ENCODE peak calls at places on chromosomes 13 and 19, in nine cellular contexts. One of them, this sample, is unnamed. For H3K36me3, the result is how much of the 10 kb centered on the place peaks cover.

GRCh38 chr13:98741741-98742435 is 10.6 kb downstream of the SLC15A1 start:
- DNase-seq in mammary epithelial cell: no peak
- DNase-seq in WERI-Rb-1: peak
- DNase-seq in tibial artery: no peak
- DNase-seq in heart right ventricle: no peak
- DNase-seq in CD8-positive, alpha-beta memory T cell: no peak
- DNase-seq in CD4-positive, CD25-positive, alpha-beta regulatory T cell: no peak
- DNase-seq in ovary: no peak
- DNase-seq in brain microvascular endothelial cell: no peak
- DNase-seq in this sample: no peak

GRCh38 chr19:37930416-37930815 is 23.4 kb downstream of the SIPA1L3 start:
- DNase-seq in mammary epithelial cell: no peak
- DNase-seq in WERI-Rb-1: no peak
- DNase-seq in tibial artery: no peak
- DNase-seq in heart right ventricle: no peak
- DNase-seq in CD8-positive, alpha-beta memory T cell: no peak
- DNase-seq in CD4-positive, CD25-positive, alpha-beta regulatory T cell: no peak
- DNase-seq in ovary: no peak
- DNase-seq in brain microvascular endothelial cell: peak
- DNase-seq in this sample: peak

GRCh38 chr19:18357041-18357440 is 16.6 kb downstream of the PGPEP1 start:
- DNase-seq in mammary epithelial cell: no peak
- DNase-seq in WERI-Rb-1: no peak
- DNase-seq in tibial artery: no peak
- DNase-seq in heart right ventricle: no peak
- DNase-seq in CD8-positive, alpha-beta memory T cell: no peak
- DNase-seq in CD4-positive, CD25-positive, alpha-beta regulatory T cell: no peak
- DNase-seq in ovary: no peak
- DNase-seq in brain microvascular endothelial cell: no peak
- DNase-seq in this sample: no peak

GRCh38 chr13:42007844-42008243 is 40.6 kb upstream of the DGKH start:
- DNase-seq in mammary epithelial cell: peak
- DNase-seq in WERI-Rb-1: no peak
- DNase-seq in tibial artery: no peak
- DNase-seq in heart right ventricle: no peak
- DNase-seq in CD8-positive, alpha-beta memory T cell: no peak
- DNase-seq in CD4-positive, CD25-positive, alpha-beta regulatory T cell: no peak
- DNase-seq in ovary: no peak
- DNase-seq in brain microvascular endothelial cell: peak
- DNase-seq in this sample: no peak

GRCh38 chr19:51305479-51305878 is 6.0 kb upstream of the IGLON5 start:
- DNase-seq in mammary epithelial cell: no peak
- DNase-seq in WERI-Rb-1: no peak
- DNase-seq in tibial artery: no peak
- DNase-seq in heart right ventricle: no peak
- DNase-seq in CD8-positive, alpha-beta memory T cell: no peak
- DNase-seq in CD4-positive, CD25-positive, alpha-beta regulatory T cell: no peak
- DNase-seq in ovary: no peak
- DNase-seq in brain microvascular endothelial cell: no peak
- DNase-seq in this sample: no peak

GRCh38 chr13:112968910-112969691 is at the start of gene MCF2L:
- DNase-seq in mammary epithelial cell: no peak
- DNase-seq in WERI-Rb-1: peak
- DNase-seq in tibial artery: no peak
- DNase-seq in heart right ventricle: peak
- DNase-seq in CD8-positive, alpha-beta memory T cell: peak
- DNase-seq in CD4-positive, CD25-positive, alpha-beta regulatory T cell: peak
- DNase-seq in ovary: peak
- DNase-seq in brain microvascular endothelial cell: no peak
- DNase-seq in this sample: no peak

GRCh38 chr19:13015361-13016231 is 20.3 kb downstream of the NFIX start:
- DNase-seq in mammary epithelial cell: peak
- DNase-seq in WERI-Rb-1: no peak
- DNase-seq in tibial artery: no peak
- DNase-seq in heart right ventricle: no peak
- DNase-seq in CD8-positive, alpha-beta memory T cell: no peak
- DNase-seq in CD4-positive, CD25-positive, alpha-beta regulatory T cell: no peak
- DNase-seq in ovary: peak
- DNase-seq in brain microvascular endothelial cell: no peak
- DNase-seq in this sample: peak

GRCh38 chr19:46659151-46660007 is 1.6 kb downstream of the DACT3 start:
- DNase-seq in mammary epithelial cell: no peak
- DNase-seq in WERI-Rb-1: peak
- DNase-seq in tibial artery: peak
- DNase-seq in heart right ventricle: peak
- DNase-seq in CD8-positive, alpha-beta memory T cell: no peak
- DNase-seq in CD4-positive, CD25-positive, alpha-beta regulatory T cell: no peak
- DNase-seq in ovary: peak
- DNase-seq in brain microvascular endothelial cell: no peak
- DNase-seq in this sample: no peak

GRCh38 chr13:31431722-31432137 is 232.0 kb downstream of the B3GLCT start:
- DNase-seq in mammary epithelial cell: peak
- DNase-seq in WERI-Rb-1: peak
- DNase-seq in tibial artery: peak
- DNase-seq in heart right ventricle: peak
- DNase-seq in CD8-positive, alpha-beta memory T cell: no peak
- DNase-seq in CD4-positive, CD25-positive, alpha-beta regulatory T cell: peak
- DNase-seq in ovary: peak
- DNase-seq in brain microvascular endothelial cell: peak
- DNase-seq in this sample: peak

GRCh38 chr13:64725492-64725891 is 2504.6 kb downstream of the PCDH9 start:
- DNase-seq in mammary epithelial cell: no peak
- DNase-seq in WERI-Rb-1: no peak
- DNase-seq in tibial artery: no peak
- DNase-seq in heart right ventricle: no peak
- DNase-seq in CD8-positive, alpha-beta memory T cell: no peak
- DNase-seq in CD4-positive, CD25-positive, alpha-beta regulatory T cell: no peak
- DNase-seq in ovary: no peak
- DNase-seq in brain microvascular endothelial cell: no peak
- DNase-seq in this sample: no peak

GRCh38 chr13:43301341-43301969 is 278.1 kb downstream of the DNAJC15 start:
- DNase-seq in mammary epithelial cell: no peak
- DNase-seq in WERI-Rb-1: no peak
- DNase-seq in tibial artery: no peak
- DNase-seq in heart right ventricle: no peak
- DNase-seq in CD8-positive, alpha-beta memory T cell: no peak
- DNase-seq in CD4-positive, CD25-positive, alpha-beta regulatory T cell: no peak
- DNase-seq in ovary: no peak
- DNase-seq in brain microvascular endothelial cell: no peak
- DNase-seq in this sample: peak

GRCh38 chr19:42596391-42597071 is 1.8 kb upstream of the CEACAM8 start:
- DNase-seq in mammary epithelial cell: no peak
- DNase-seq in WERI-Rb-1: peak
- DNase-seq in tibial artery: no peak
- DNase-seq in heart right ventricle: no peak
- DNase-seq in CD8-positive, alpha-beta memory T cell: peak
- DNase-seq in CD4-positive, CD25-positive, alpha-beta regulatory T cell: peak
- DNase-seq in ovary: no peak
- DNase-seq in brain microvascular endothelial cell: no peak
- DNase-seq in this sample: no peak

GRCh38 chr19:52397310-52398090 is at the start of gene ZNF528:
- DNase-seq in mammary epithelial cell: peak
- DNase-seq in WERI-Rb-1: peak
- DNase-seq in tibial artery: peak
- DNase-seq in heart right ventricle: peak
- DNase-seq in CD8-positive, alpha-beta memory T cell: peak
- DNase-seq in CD4-positive, CD25-positive, alpha-beta regulatory T cell: peak
- DNase-seq in ovary: peak
- DNase-seq in brain microvascular endothelial cell: peak
- DNase-seq in this sample: peak

DNA sequence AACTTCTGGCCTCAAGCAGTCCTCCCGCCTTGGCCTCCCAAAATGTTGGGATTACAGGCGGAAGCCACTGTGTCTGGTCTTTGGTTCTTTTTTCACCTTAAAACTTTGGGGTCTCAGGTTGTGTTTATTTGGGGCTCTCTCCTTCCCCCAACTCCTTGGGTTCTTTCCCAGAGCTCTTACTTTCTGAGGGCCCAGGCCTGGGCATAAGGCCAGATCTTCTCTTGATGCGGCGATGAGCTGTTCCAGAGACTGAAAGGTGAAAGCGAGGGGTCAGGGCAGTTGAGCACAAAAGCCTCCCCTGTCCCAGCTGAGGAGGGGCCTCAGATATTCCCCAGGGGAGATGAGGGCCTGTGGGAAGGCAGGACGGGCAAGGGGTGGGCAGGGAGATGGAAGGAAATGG is 7.1 kb downstream of the POLR1G start:
- DNase-seq in mammary epithelial cell: no peak
- DNase-seq in WERI-Rb-1: no peak
- DNase-seq in tibial artery: no peak
- DNase-seq in heart right ventricle: no peak
- DNase-seq in CD8-positive, alpha-beta memory T cell: no peak
- DNase-seq in CD4-positive, CD25-positive, alpha-beta regulatory T cell: no peak
- DNase-seq in ovary: no peak
- DNase-seq in brain microvascular endothelial cell: no peak
- DNase-seq in this sample: no peak
- H3K36me3 ChIP-seq in mammary epithelial cell: under half
- H3K36me3 ChIP-seq in WERI-Rb-1: under half
- H3K36me3 ChIP-seq in tibial artery: under half
- H3K36me3 ChIP-seq in heart right ventricle: half or more
- H3K36me3 ChIP-seq in CD8-positive, alpha-beta memory T cell: under half
- H3K36me3 ChIP-seq in CD4-positive, CD25-positive, alpha-beta regulatory T cell: under half
- H3K36me3 ChIP-seq in ovary: under half
- H3K36me3 ChIP-seq in brain microvascular endothelial cell: under half
- H3K36me3 ChIP-seq in this sample: half or more

GRCh38 chr13:24541127-24541475 is 28.5 kb upstream of the PARP4 start:
- DNase-seq in mammary epithelial cell: no peak
- DNase-seq in WERI-Rb-1: no peak
- DNase-seq in tibial artery: no peak
- DNase-seq in heart right ventricle: no peak
- DNase-seq in CD8-positive, alpha-beta memory T cell: no peak
- DNase-seq in CD4-positive, CD25-positive, alpha-beta regulatory T cell: no peak
- DNase-seq in ovary: no peak
- DNase-seq in brain microvascular endothelial cell: no peak
- DNase-seq in this sample: no peak
- H3K4me3 ChIP-seq in mammary epithelial cell: no peak
- H3K4me3 ChIP-seq in WERI-Rb-1: peak
- H3K4me3 ChIP-seq in tibial artery: no peak
- H3K4me3 ChIP-seq in heart right ventricle: peak
- H3K4me3 ChIP-seq in CD8-positive, alpha-beta memory T cell: peak
- H3K4me3 ChIP-seq in CD4-positive, CD25-positive, alpha-beta regulatory T cell: no peak
- H3K4me3 ChIP-seq in ovary: no peak
- H3K4me3 ChIP-seq in brain microvascular endothelial cell: peak
- H3K4me3 ChIP-seq in this sample: no peak

GRCh38 chr19:990119-990571 is 6.0 kb downstream of the WDR18 start:
- DNase-seq in mammary epithelial cell: no peak
- DNase-seq in WERI-Rb-1: peak
- DNase-seq in tibial artery: no peak
- DNase-seq in heart right ventricle: no peak
- DNase-seq in CD8-positive, alpha-beta memory T cell: no peak
- DNase-seq in CD4-positive, CD25-positive, alpha-beta regulatory T cell: no peak
- DNase-seq in ovary: no peak
- DNase-seq in brain microvascular endothelial cell: no peak
- DNase-seq in this sample: peak
- H3K36me3 ChIP-seq in mammary epithelial cell: under half
- H3K36me3 ChIP-seq in WERI-Rb-1: under half
- H3K36me3 ChIP-seq in tibial artery: under half
- H3K36me3 ChIP-seq in heart right ventricle: half or more
- H3K36me3 ChIP-seq in CD8-positive, alpha-beta memory T cell: under half
- H3K36me3 ChIP-seq in CD4-positive, CD25-positive, alpha-beta regulatory T cell: under half
- H3K36me3 ChIP-seq in ovary: under half
- H3K36me3 ChIP-seq in brain microvascular endothelial cell: under half
- H3K36me3 ChIP-seq in this sample: under half

DNA sequence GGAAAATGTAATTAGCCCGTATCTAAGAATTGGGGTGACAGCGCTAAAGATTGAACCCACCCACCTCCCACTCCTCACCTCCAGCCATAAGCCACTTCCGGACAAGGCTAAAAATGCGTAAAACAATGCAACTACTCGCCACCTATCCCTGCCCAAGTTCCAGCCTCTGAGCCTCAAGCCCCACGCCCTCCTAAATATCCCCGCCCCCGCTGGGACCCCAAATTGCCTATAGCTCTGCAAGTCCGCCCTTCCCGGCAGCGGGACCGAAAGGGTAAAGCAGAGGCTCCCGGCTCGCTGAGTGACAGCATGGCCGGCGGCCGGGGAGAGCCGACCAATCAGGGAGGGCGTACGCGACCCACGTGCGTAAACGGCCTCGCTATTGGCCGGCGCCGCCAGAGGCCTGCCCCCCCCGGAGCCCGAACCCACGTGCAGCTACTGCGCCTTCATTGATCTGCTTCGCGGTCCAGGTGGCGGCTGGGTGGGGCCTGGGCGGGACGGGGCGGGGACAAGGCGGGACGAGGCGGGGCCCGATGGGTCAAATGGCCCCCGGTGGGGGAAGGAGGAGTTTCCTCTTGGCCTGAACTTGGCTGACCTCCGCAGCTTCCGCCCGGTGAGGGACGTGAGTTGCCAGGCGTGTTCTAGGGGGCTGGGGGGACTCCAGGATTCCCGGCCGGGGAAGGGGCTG is at the start of gene TLE6:
- DNase-seq in mammary epithelial cell: peak
- DNase-seq in WERI-Rb-1: peak
- DNase-seq in tibial artery: peak
- DNase-seq in heart right ventricle: peak
- DNase-seq in CD8-positive, alpha-beta memory T cell: peak
- DNase-seq in CD4-positive, CD25-positive, alpha-beta regulatory T cell: peak
- DNase-seq in ovary: peak
- DNase-seq in brain microvascular endothelial cell: peak
- DNase-seq in this sample: peak
- H3K4me3 ChIP-seq in mammary epithelial cell: peak
- H3K4me3 ChIP-seq in WERI-Rb-1: peak
- H3K4me3 ChIP-seq in tibial artery: peak
- H3K4me3 ChIP-seq in heart right ventricle: peak
- H3K4me3 ChIP-seq in CD8-positive, alpha-beta memory T cell: peak
- H3K4me3 ChIP-seq in CD4-positive, CD25-positive, alpha-beta regulatory T cell: peak
- H3K4me3 ChIP-seq in ovary: peak
- H3K4me3 ChIP-seq in brain microvascular endothelial cell: peak
- H3K4me3 ChIP-seq in this sample: peak

This sample was measured in MG63.